ENCODE peak calls at places on chromosomes 12 and 14, in seven cellular contexts. I is A549, D is lower lobe of right lung, Z is esophagus squamous epithelium, C is gastrocnemius medialis, W is neural progenitor cell, S is GM23338. B is an unnamed sample.

GRCh38 chr12:122076743-122077495 is 1.6 kb upstream of the MLXIP start:
- DNase-seq in I (no peak), D (no peak), Z (no peak), C (no peak), W (no peak), S (no peak), B (peak)

GRCh38 chr14:58281969-58282368 is 16.4 kb upstream of the ARID4A start:
- DNase-seq in I (peak), D (no peak), Z (no peak), C (no peak), W (no peak), S (no peak), B (no peak)

GRCh38 chr12:45688188-45688587 is 41.3 kb upstream of the ARID2 start:
- DNase-seq in I (no peak), D (no peak), Z (no peak), C (no peak), W (no peak), S (no peak), B (no peak)

GRCh38 chr14:69319911-69320310 is 60.0 kb downstream of the GALNT16 start:
- DNase-seq in I (no peak), D (no peak), Z (no peak), C (no peak), W (no peak), S (no peak), B (no peak)

GRCh38 chr12:30599631-30600030 is 96.0 kb downstream of the IPO8 start:
- DNase-seq in I (peak), D (no peak), Z (no peak), C (no peak), W (no peak), S (no peak), B (no peak)

GRCh38 chr14:95133282-95133681 is 24.0 kb downstream of the DICER1 start:
- DNase-seq in I (no peak), D (no peak), Z (no peak), C (no peak), W (peak), S (no peak), B (no peak)

GRCh38 chr12:69835048-69835447 is 10.0 kb downstream of the MYRFL start:
- DNase-seq in I (no peak), D (no peak), Z (no peak), C (no peak), W (no peak), S (no peak), B (no peak)

GRCh38 chr12:47414511-47414910 is 291.3 kb downstream of the RPAP3 start:
- DNase-seq in I (no peak), D (no peak), Z (no peak), C (no peak), W (no peak), S (no peak), B (no peak)

GRCh38 chr12:25130741-25131188 is 64.2 kb downstream of the DNAI7 start:
- DNase-seq in I (peak), D (no peak), Z (no peak), C (no peak), W (peak), S (peak), B (no peak)

GRCh38 chr12:39272934-39273770 is 169.8 kb downstream of the KIF21A start:
- DNase-seq in I (peak), D (no peak), Z (no peak), C (no peak), W (peak), S (peak), B (no peak)

GRCh38 chr14:59848671-59849070 is 21.9 kb downstream of the RTN1 start:
- DNase-seq in I (no peak), D (no peak), Z (no peak), C (no peak), W (no peak), S (no peak), B (no peak)

GRCh38 chr14:99316281-99317163 is 44.5 kb upstream of the BCL11B start:
- DNase-seq in I (peak), D (no peak), Z (no peak), C (no peak), W (no peak), S (no peak), B (no peak)

GRCh38 chr14:91318911-91319310 is 74.4 kb upstream of the GPR68 start:
- DNase-seq in I (no peak), D (no peak), Z (no peak), C (no peak), W (no peak), S (no peak), B (no peak)

GRCh38 chr14:100408350-100409015 is 85.3 kb downstream of the SLC25A47 start:
- DNase-seq in I (peak), D (no peak), Z (no peak), C (no peak), W (no peak), S (no peak), B (peak)

GRCh38 chr12:54578778-54579177 is 9.7 kb downstream of the PPP1R1A start:
- DNase-seq in I (no peak), D (no peak), Z (no peak), C (no peak), W (no peak), S (no peak), B (no peak)

GRCh38 chr14:104731925-104732294 is 7.9 kb downstream of the ADSS1 start:
- DNase-seq in I (no peak), D (no peak), Z (no peak), C (no peak), W (no peak), S (no peak), B (no peak)

GRCh38 chr14:22088614-22089359 is 415.2 kb upstream of the OR4E1 start:
- DNase-seq in I (no peak), D (no peak), Z (no peak), C (no peak), W (no peak), S (no peak), B (no peak)

GRCh38 chr12:15846887-15847286 is 35.3 kb upstream of the STRAP start:
- DNase-seq in I (no peak), D (no peak), Z (no peak), C (no peak), W (no peak), S (no peak), B (no peak)

GRCh38 chr14:57066887-57067513 is 201.7 kb downstream of the EXOC5 start:
- DNase-seq in I (peak), D (peak), Z (no peak), C (no peak), W (peak), S (peak), B (no peak)

GRCh38 chr12:31362115-31362758 is 36.3 kb upstream of the SINHCAF start:
- DNase-seq in I (no peak), D (no peak), Z (no peak), C (no peak), W (peak), S (peak), B (no peak)

GRCh38 chr14:104515059-104515810 is 64.3 kb upstream of the C14orf180 start:
- DNase-seq in I (no peak), D (no peak), Z (no peak), C (no peak), W (no peak), S (no peak), B (no peak)

GRCh38 chr14:100586520-100587247 is 533 bp downstream of the BEGAIN start:
- DNase-seq in I (peak), D (peak), Z (no peak), C (no peak), W (no peak), S (peak), B (peak)

GRCh38 chr12:54300732-54301427 is at the start of gene NFE2:
- DNase-seq in I (peak), D (peak), Z (no peak), C (peak), W (peak), S (peak), B (peak)

GRCh38 chr12:29283969-29284368 is 97.0 kb downstream of the ERGIC2 start:
- DNase-seq in I (no peak), D (no peak), Z (no peak), C (no peak), W (no peak), S (no peak), B (no peak)

GRCh38 chr14:94317259-94317658 is 5.9 kb downstream of the SERPINA6 start:
- DNase-seq in I (no peak), D (no peak), Z (no peak), C (peak), W (peak), S (no peak), B (no peak)

GRCh38 chr12:33650832-33651231 is 211.2 kb upstream of the SYT10 start:
- DNase-seq in I (no peak), D (no peak), Z (no peak), C (no peak), W (no peak), S (peak), B (no peak)

GRCh38 chr14:77268989-77269595 is 1.9 kb downstream of the NGB start:
- DNase-seq in I (no peak), D (no peak), Z (no peak), C (no peak), W (no peak), S (peak), B (no peak)

GRCh38 chr12:66941150-66941549 is 262.3 kb upstream of the GRIP1 start:
- DNase-seq in I (no peak), D (no peak), Z (no peak), C (no peak), W (no peak), S (no peak), B (no peak)

GRCh38 chr14:51651388-51652167 is at the start of gene FRMD6:
- DNase-seq in I (peak), D (peak), Z (peak), C (peak), W (peak), S (peak), B (peak)

GRCh38 chr12:33649992-33650391 is 210.4 kb upstream of the SYT10 start:
- DNase-seq in I (no peak), D (no peak), Z (no peak), C (no peak), W (no peak), S (peak), B (no peak)

GRCh38 chr12:57892232-57892987 is 45.9 kb upstream of the CTDSP2 start:
- DNase-seq in I (no peak), D (no peak), Z (no peak), C (no peak), W (no peak), S (no peak), B (no peak)

GRCh38 chr12:106157802-106158201 is 19.0 kb upstream of the NUAK1 start:
- DNase-seq in I (no peak), D (no peak), Z (no peak), C (no peak), W (no peak), S (no peak), B (no peak)

GRCh38 chr14:34368115-34368970 is 93.7 kb downstream of the SPTSSA start:
- DNase-seq in I (peak), D (no peak), Z (no peak), C (no peak), W (no peak), S (no peak), B (no peak)

GRCh38 chr12:3055712-3056467 is 21.3 kb upstream of the TSPAN9 start:
- DNase-seq in I (no peak), D (no peak), Z (no peak), C (no peak), W (peak), S (peak), B (no peak)

GRCh38 chr12:116000252-116000651 is 277.2 kb downstream of the MED13L start:
- DNase-seq in I (no peak), D (no peak), Z (no peak), C (no peak), W (no peak), S (no peak), B (no peak)

GRCh38 chr12:115999582-115999981 is 277.9 kb downstream of the MED13L start:
- DNase-seq in I (no peak), D (no peak), Z (no peak), C (no peak), W (no peak), S (no peak), B (no peak)

GRCh38 chr12:115993715-115994114 is 283.8 kb downstream of the MED13L start:
- DNase-seq in I (no peak), D (no peak), Z (no peak), C (no peak), W (no peak), S (no peak), B (no peak)

GRCh38 chr12:115998789-115999478 is 278.6 kb downstream of the MED13L start:
- DNase-seq in I (no peak), D (no peak), Z (no peak), C (no peak), W (no peak), S (no peak), B (no peak)

GRCh38 chr12:115998119-115998633 is 279.3 kb downstream of the MED13L start:
- DNase-seq in I (peak), D (no peak), Z (no peak), C (no peak), W (peak), S (peak), B (no peak)
- H3K27ac ChIP-seq in I (no peak), D (no peak), Z (peak), C (peak), W (peak), S (no peak), B (no peak)

GRCh38 chr14:25413058-25413457 is 363.1 kb upstream of the STXBP6 start:
- DNase-seq in I (no peak), D (no peak), Z (no peak), C (no peak), W (no peak), S (no peak), B (no peak)

GRCh38 chr14:25406818-25407217 is 356.9 kb upstream of the STXBP6 start:
- DNase-seq in I (peak), D (no peak), Z (no peak), C (no peak), W (peak), S (peak), B (no peak)

GRCh38 chr14:25411933-25412757 is 362.2 kb upstream of the STXBP6 start:
- DNase-seq in I (peak), D (no peak), Z (no peak), C (no peak), W (peak), S (peak), B (no peak)
- TF ChIP-seq CTCF in I (peak), D (no peak), Z (no peak), C (peak), W (peak), S (peak), B (peak)

GRCh38 chr14:101730626-101731186 is 30.8 kb upstream of the PPP2R5C start:
- DNase-seq in I (no peak), D (no peak), Z (no peak), C (no peak), W (no peak), S (no peak), B (no peak)
- H3K4me3 ChIP-seq in I (no peak), D (no peak), Z (no peak), C (no peak), W (no peak), S (no peak), B (no peak)

DNA sequence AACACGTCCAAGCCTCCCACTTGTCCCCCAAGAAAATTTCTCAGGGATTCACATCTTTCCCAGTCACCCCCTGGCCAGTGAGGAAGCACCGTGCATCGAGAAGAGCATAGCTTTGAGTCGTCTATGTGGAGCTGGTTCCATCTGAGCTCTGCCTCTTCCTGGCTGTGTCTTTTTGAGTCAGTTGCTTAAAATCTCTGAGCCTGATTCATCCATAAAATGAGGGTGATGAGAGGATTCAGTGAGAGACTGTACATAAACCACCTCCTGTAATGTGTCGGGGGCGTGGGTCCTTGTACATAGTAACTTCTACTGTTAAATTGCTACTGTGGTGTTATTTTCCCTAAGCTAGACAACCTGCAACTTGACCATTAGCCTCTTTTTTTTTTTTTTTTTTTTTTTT is 13.8 kb downstream of the CD9 start:
- DNase-seq in I (no peak), D (no peak), Z (no peak), C (no peak), W (no peak), S (no peak), B (no peak)
- H3K27ac ChIP-seq in I (no peak), D (peak), Z (peak), C (no peak), W (no peak), S (peak), B (peak)

GRCh38 chr14:68308695-68309094 is 484.2 kb downstream of the ZFP36L1 start:
- DNase-seq in I (no peak), D (no peak), Z (no peak), C (no peak), W (no peak), S (no peak), B (no peak)

GRCh38 chr14:68305738-68306137 is 486.2 kb downstream of the RAD51B start:
- DNase-seq in I (no peak), D (no peak), Z (no peak), C (no peak), W (no peak), S (no peak), B (no peak)

GRCh38 chr14:68307769-68308168 is 485.1 kb downstream of the ZFP36L1 start:
- DNase-seq in I (no peak), D (no peak), Z (no peak), C (no peak), W (no peak), S (no peak), B (no peak)

GRCh38 chr14:68306934-68307758 is 485.7 kb downstream of the ZFP36L1 start:
- DNase-seq in I (no peak), D (no peak), Z (no peak), C (no peak), W (no peak), S (no peak), B (no peak)

DNA sequence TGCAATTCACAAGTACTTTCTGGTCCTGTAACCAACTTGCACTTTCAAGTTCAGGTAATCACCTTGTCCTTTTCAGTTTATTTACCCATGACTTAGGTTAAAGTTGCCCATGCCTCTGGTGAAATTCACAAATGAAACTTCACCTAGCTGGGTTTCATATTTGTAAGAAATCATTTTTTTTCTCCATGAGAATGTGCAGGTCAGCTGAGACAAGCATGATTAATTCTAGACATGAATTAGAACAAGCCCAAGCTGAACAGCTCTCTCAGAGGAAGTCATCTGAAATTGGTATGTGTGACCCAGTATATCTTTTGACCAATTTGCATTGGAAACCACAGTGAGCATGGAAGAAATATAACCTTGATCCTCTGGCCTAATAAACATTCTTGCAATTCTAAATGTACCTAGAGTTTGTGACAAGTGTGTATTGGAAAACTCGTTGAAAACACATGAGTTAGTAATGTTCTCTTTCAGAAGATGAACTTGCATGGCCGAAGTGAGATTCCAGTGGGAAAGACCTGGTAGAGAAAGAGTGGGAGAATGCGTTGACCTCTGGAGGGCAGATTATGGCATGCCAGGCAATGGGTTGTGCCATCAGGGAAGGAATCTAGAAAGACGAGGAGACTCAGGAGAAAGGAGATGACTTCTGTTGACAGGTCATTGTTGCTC is 486.5 kb downstream of the ZFP36L1 start:
- DNase-seq in I (no peak), D (no peak), Z (no peak), C (no peak), W (no peak), S (no peak), B (no peak)
- TF ChIP-seq CTCF in I (no peak), D (no peak), Z (no peak), C (no peak), W (no peak), S (no peak), B (no peak)

GRCh38 chr14:93079321-93079720 is 36.4 kb downstream of the ITPK1 start:
- DNase-seq in I (no peak), D (no peak), Z (no peak), C (no peak), W (no peak), S (no peak), B (no peak)
- H3K4me3 ChIP-seq in I (no peak), D (no peak), Z (no peak), C (no peak), W (no peak), S (no peak), B (no peak)

GRCh38 chr14:89406941-89407340 is 10.1 kb downstream of the FOXN3 start:
- DNase-seq in I (no peak), D (no peak), Z (no peak), C (no peak), W (no peak), S (no peak), B (no peak)

GRCh38 chr14:89402363-89402762 is 14.7 kb downstream of the FOXN3 start:
- DNase-seq in I (no peak), D (no peak), Z (no peak), C (no peak), W (no peak), S (no peak), B (no peak)

GRCh38 chr14:89407856-89408255 is 9.2 kb downstream of the FOXN3 start:
- DNase-seq in I (no peak), D (no peak), Z (no peak), C (no peak), W (no peak), S (no peak), B (no peak)

GRCh38 chr14:89408907-89409675 is 7.9 kb downstream of the FOXN3 start:
- DNase-seq in I (no peak), D (no peak), Z (no peak), C (no peak), W (no peak), S (no peak), B (peak)

DNA sequence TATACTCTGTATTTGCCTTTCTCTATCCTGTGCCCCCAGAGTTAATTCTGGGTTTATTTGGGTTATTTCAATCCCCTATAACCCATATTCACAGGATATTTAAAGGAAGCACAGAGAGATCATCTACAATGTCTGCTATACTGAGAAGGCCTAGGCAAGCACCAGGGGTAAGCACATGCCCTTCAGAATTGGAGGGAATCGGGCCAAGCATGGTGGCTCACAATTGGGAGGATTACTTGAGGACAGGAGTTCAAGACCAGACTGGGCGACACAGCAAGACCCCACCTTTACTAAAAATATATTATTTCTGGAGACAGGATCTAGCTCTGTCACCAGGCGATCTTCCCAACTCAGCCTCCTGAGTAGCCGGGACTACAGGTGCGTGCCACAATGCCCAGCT is 11.3 kb downstream of the FOXN3 start:
- DNase-seq in I (no peak), D (no peak), Z (no peak), C (no peak), W (no peak), S (no peak), B (no peak)
- H3K27ac ChIP-seq in I (no peak), D (no peak), Z (no peak), C (no peak), W (no peak), S (no peak), B (no peak)

GRCh38 chr14:73850940-73851339 is 691 bp upstream of the PTGR2 start:
- DNase-seq in I (peak), D (no peak), Z (no peak), C (no peak), W (peak), S (no peak), B (no peak)

GRCh38 chr14:73846944-73847343 is 4.7 kb upstream of the PTGR2 start:
- DNase-seq in I (no peak), D (no peak), Z (no peak), C (no peak), W (no peak), S (no peak), B (no peak)

GRCh38 chr14:73851567-73852382 is at the start of gene PTGR2:
- DNase-seq in I (peak), D (peak), Z (peak), C (peak), W (peak), S (peak), B (peak)
- TF ChIP-seq CTCF in I (no peak), D (no peak), Z (peak), C (peak), W (peak), S (no peak), B (no peak)

GRCh38 chr14:40413146-40413545 is 980.9 kb upstream of the FBXO33 start:
- DNase-seq in I (no peak), D (no peak), Z (no peak), C (no peak), W (no peak), S (no peak), B (no peak)
- H3K4me3 ChIP-seq in I (no peak), D (no peak), Z (no peak), C (no peak), W (no peak), S (no peak), B (no peak)